ENCODE peak calls at places on chromosomes 13 and 19, in seven cellular contexts. One of them, this sample, is unnamed.

GRCh38 chr19:42170715-42171114 is 38.5 kb upstream of the POU2F2 start:
- DNase-seq in stomach: no peak
- DNase-seq in HepG2: no peak
- DNase-seq in esophagus muscularis mucosa: no peak
- DNase-seq in K562: no peak
- DNase-seq in transverse colon: no peak
- DNase-seq in sigmoid colon: no peak
- DNase-seq in this sample: no peak

GRCh38 chr19:53131085-53131484 is 1.6 kb downstream of the ZNF415 start:
- DNase-seq in sigmoid colon: no peak
- DNase-seq in stomach: no peak
- DNase-seq in HepG2: no peak
- DNase-seq in esophagus muscularis mucosa: no peak
- DNase-seq in transverse colon: no peak
- DNase-seq in K562: no peak
- DNase-seq in this sample: no peak

GRCh38 chr19:10552596-10553053 is 8.9 kb downstream of the ATG4D start:
- DNase-seq in esophagus muscularis mucosa: no peak
- DNase-seq in stomach: no peak
- DNase-seq in transverse colon: no peak
- DNase-seq in sigmoid colon: no peak
- DNase-seq in HepG2: no peak
- DNase-seq in K562: peak; percentile 71
- DNase-seq in this sample: no peak

GRCh38 chr19:15340086-15340485 is 7.7 kb upstream of the BRD4 start:
- DNase-seq in sigmoid colon: no peak
- DNase-seq in HepG2: no peak
- DNase-seq in stomach: no peak
- DNase-seq in K562: no peak
- DNase-seq in transverse colon: no peak
- DNase-seq in esophagus muscularis mucosa: no peak
- DNase-seq in this sample: no peak

GRCh38 chr13:24500977-24501376 is 11.6 kb downstream of the PARP4 start:
- DNase-seq in K562: no peak
- DNase-seq in sigmoid colon: no peak
- DNase-seq in transverse colon: no peak
- DNase-seq in esophagus muscularis mucosa: no peak
- DNase-seq in HepG2: no peak
- DNase-seq in stomach: no peak
- DNase-seq in this sample: no peak

GRCh38 chr13:105442941-105443340 is 1092.5 kb downstream of the EFNB2 start:
- DNase-seq in stomach: no peak
- DNase-seq in transverse colon: no peak
- DNase-seq in esophagus muscularis mucosa: no peak
- DNase-seq in HepG2: no peak
- DNase-seq in K562: no peak
- DNase-seq in sigmoid colon: no peak
- DNase-seq in this sample: peak; percentile 0

GRCh38 chr13:33524086-33524485 is 238.5 kb upstream of the STARD13 start:
- DNase-seq in HepG2: no peak
- DNase-seq in stomach: no peak
- DNase-seq in K562: no peak
- DNase-seq in sigmoid colon: no peak
- DNase-seq in esophagus muscularis mucosa: no peak
- DNase-seq in transverse colon: no peak
- DNase-seq in this sample: no peak

GRCh38 chr19:2512523-2513431 is 36.9 kb downstream of the GADD45B start:
- DNase-seq in transverse colon: no peak
- DNase-seq in esophagus muscularis mucosa: no peak
- DNase-seq in stomach: peak; percentile 52
- DNase-seq in sigmoid colon: no peak
- DNase-seq in HepG2: no peak
- DNase-seq in K562: no peak
- DNase-seq in this sample: no peak

GRCh38 chr19:54209748-54210494 is 9.3 kb downstream of the RPS9 start:
- DNase-seq in esophagus muscularis mucosa: peak; percentile 95
- DNase-seq in transverse colon: peak; percentile 93
- DNase-seq in sigmoid colon: peak; percentile 96
- DNase-seq in stomach: peak; percentile 97
- DNase-seq in HepG2: peak; percentile 98
- DNase-seq in K562: peak; percentile 68
- DNase-seq in this sample: peak; percentile 96

GRCh38 chr13:107342747-107343146 is 774.8 kb upstream of the ARGLU1 start:
- DNase-seq in sigmoid colon: no peak
- DNase-seq in transverse colon: no peak
- DNase-seq in esophagus muscularis mucosa: no peak
- DNase-seq in stomach: no peak
- DNase-seq in HepG2: no peak
- DNase-seq in K562: no peak
- DNase-seq in this sample: no peak
- TF ChIP-seq POLR2AphosphoS5 in sigmoid colon: no peak
- TF ChIP-seq POLR2AphosphoS5 in transverse colon: no peak
- TF ChIP-seq POLR2AphosphoS5 in esophagus muscularis mucosa: no peak
- TF ChIP-seq POLR2AphosphoS5 in stomach: no peak
- TF ChIP-seq POLR2AphosphoS5 in HepG2: no peak
- TF ChIP-seq POLR2AphosphoS5 in K562: no peak
- TF ChIP-seq POLR2AphosphoS5 in this sample: no peak

DNA sequence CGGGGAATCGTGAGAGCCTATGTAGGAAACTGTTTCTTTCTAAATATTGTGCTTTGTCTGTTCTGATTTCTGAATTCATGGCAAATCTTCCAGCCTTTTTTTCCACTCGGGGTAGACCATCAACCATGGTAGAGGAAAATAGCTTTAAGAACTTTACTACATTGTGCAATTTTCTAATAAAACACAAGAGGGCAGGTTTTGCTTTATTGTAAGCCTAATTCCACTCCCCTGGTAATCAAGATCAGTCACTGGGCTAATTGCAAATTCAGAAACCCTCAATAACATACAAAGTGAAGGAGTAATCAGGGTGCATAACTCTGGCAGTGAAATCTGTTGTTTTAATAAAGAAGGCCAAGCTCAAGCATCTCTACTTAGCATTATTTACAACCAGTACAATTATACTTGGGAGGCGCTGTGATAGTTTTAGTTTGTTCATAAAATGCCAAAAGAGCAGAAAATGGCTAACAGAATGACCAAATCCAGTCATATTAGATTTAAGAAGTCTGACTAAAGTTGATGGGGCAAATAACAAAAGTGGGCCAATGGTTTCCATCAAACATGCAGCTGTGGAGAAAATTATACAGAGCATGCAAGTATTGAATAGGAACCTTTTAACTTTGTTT is 43.8 kb downstream of the DCT start:
- DNase-seq in stomach: no peak
- DNase-seq in HepG2: peak; percentile 27
- DNase-seq in transverse colon: no peak
- DNase-seq in sigmoid colon: no peak
- DNase-seq in K562: peak; percentile 32
- DNase-seq in esophagus muscularis mucosa: peak; percentile 14
- DNase-seq in this sample: no peak
- H3K36me3 ChIP-seq in stomach: no peaks in the 10 kb centered on the region
- H3K36me3 ChIP-seq in HepG2: no peaks in the 10 kb centered on the region
- H3K36me3 ChIP-seq in transverse colon: no peaks in the 10 kb centered on the region
- H3K36me3 ChIP-seq in sigmoid colon: no peaks in the 10 kb centered on the region
- H3K36me3 ChIP-seq in K562: no peaks in the 10 kb centered on the region
- H3K36me3 ChIP-seq in esophagus muscularis mucosa: no peaks in the 10 kb centered on the region
- H3K36me3 ChIP-seq in this sample: no peaks in the 10 kb centered on the region

GRCh38 chr19:17109300-17109699 is 33.7 kb downstream of the MYO9B start:
- DNase-seq in esophagus muscularis mucosa: no peak
- DNase-seq in sigmoid colon: no peak
- DNase-seq in K562: no peak
- DNase-seq in stomach: no peak
- DNase-seq in HepG2: no peak
- DNase-seq in transverse colon: no peak
- DNase-seq in this sample: no peak

GRCh38 chr19:17108453-17108784 is 32.8 kb downstream of the MYO9B start:
- DNase-seq in transverse colon: no peak
- DNase-seq in esophagus muscularis mucosa: no peak
- DNase-seq in HepG2: no peak
- DNase-seq in sigmoid colon: no peak
- DNase-seq in stomach: no peak
- DNase-seq in K562: no peak
- DNase-seq in this sample: no peak

GRCh38 chr19:17105548-17105947 is 30.0 kb downstream of the MYO9B start:
- DNase-seq in esophagus muscularis mucosa: no peak
- DNase-seq in transverse colon: no peak
- DNase-seq in HepG2: no peak
- DNase-seq in sigmoid colon: no peak
- DNase-seq in K562: no peak
- DNase-seq in stomach: no peak
- DNase-seq in this sample: no peak

GRCh38 chr19:17109962-17110598 is 34.5 kb downstream of the MYO9B start:
- DNase-seq in HepG2: no peak
- DNase-seq in K562: no peak
- DNase-seq in sigmoid colon: no peak
- DNase-seq in transverse colon: peak; percentile 65
- DNase-seq in stomach: peak; percentile 45
- DNase-seq in esophagus muscularis mucosa: no peak
- DNase-seq in this sample: no peak

GRCh38 chr19:17107546-17108452 is 32.2 kb downstream of the MYO9B start:
- DNase-seq in esophagus muscularis mucosa: no peak
- DNase-seq in K562: no peak
- DNase-seq in transverse colon: peak; percentile 77
- DNase-seq in HepG2: peak; percentile 16
- DNase-seq in stomach: peak; percentile 73
- DNase-seq in sigmoid colon: peak; percentile 97
- DNase-seq in this sample: peak; percentile 81
- TF ChIP-seq POLR2AphosphoS5 in esophagus muscularis mucosa: peak; percentile 83
- TF ChIP-seq POLR2AphosphoS5 in K562: no peak
- TF ChIP-seq POLR2AphosphoS5 in transverse colon: peak; percentile 65
- TF ChIP-seq POLR2AphosphoS5 in HepG2: no peak
- TF ChIP-seq POLR2AphosphoS5 in stomach: peak; percentile 89
- TF ChIP-seq POLR2AphosphoS5 in sigmoid colon: peak; percentile 85
- TF ChIP-seq POLR2AphosphoS5 in this sample: peak; percentile 28

DNA sequence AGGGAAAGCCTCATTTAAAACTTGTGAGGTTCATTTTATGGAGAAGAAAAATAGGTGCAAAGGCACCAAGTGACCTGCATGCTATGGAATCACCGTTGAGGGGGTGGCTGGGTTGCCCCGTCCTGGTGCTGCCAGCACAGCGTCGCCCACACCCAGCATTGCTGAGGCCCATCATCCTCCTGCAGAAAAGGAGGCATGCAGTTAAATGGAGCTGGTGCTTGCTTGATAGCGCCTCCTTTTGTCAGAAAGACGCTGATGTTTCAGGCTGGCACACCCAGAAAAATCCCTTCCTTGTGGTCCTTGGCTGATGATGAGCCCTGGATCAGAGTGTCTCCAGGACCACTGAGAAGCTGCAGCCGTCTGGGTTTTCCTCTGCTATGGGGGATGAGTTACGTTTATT is 36.9 kb downstream of the DHRS12 start:
- DNase-seq in transverse colon: no peak
- DNase-seq in stomach: no peak
- DNase-seq in sigmoid colon: no peak
- DNase-seq in esophagus muscularis mucosa: peak; percentile 37
- DNase-seq in K562: no peak
- DNase-seq in HepG2: no peak
- DNase-seq in this sample: no peak
- H3K36me3 ChIP-seq in transverse colon: no peaks in the 10 kb centered on the region
- H3K36me3 ChIP-seq in stomach: peaks cover 17% of the 10 kb centered on the region
- H3K36me3 ChIP-seq in sigmoid colon: no peaks in the 10 kb centered on the region
- H3K36me3 ChIP-seq in esophagus muscularis mucosa: peaks cover 19% of the 10 kb centered on the region
- H3K36me3 ChIP-seq in K562: no peaks in the 10 kb centered on the region
- H3K36me3 ChIP-seq in HepG2: peaks cover 23% of the 10 kb centered on the region
- H3K36me3 ChIP-seq in this sample: no peaks in the 10 kb centered on the region

GRCh38 chr13:113836917-113837553 is 26.8 kb downstream of the GAS6 start:
- DNase-seq in sigmoid colon: peak; percentile 88
- DNase-seq in stomach: peak; percentile 66
- DNase-seq in K562: no peak
- DNase-seq in esophagus muscularis mucosa: no peak
- DNase-seq in transverse colon: no peak
- DNase-seq in HepG2: no peak
- DNase-seq in this sample: no peak

GRCh38 chr13:113839536-113840204 is 24.2 kb downstream of the GAS6 start:
- DNase-seq in transverse colon: peak; percentile 81
- DNase-seq in esophagus muscularis mucosa: no peak
- DNase-seq in sigmoid colon: no peak
- DNase-seq in HepG2: no peak
- DNase-seq in K562: no peak
- DNase-seq in stomach: peak; percentile 81
- DNase-seq in this sample: no peak

GRCh38 chr13:113838711-113839201 is 25.1 kb downstream of the GAS6 start:
- DNase-seq in HepG2: no peak
- DNase-seq in esophagus muscularis mucosa: no peak
- DNase-seq in transverse colon: no peak
- DNase-seq in stomach: no peak
- DNase-seq in sigmoid colon: no peak
- DNase-seq in K562: no peak
- DNase-seq in this sample: no peak

GRCh38 chr13:113835461-113836274 is 28.2 kb downstream of the GAS6 start:
- DNase-seq in sigmoid colon: no peak
- DNase-seq in transverse colon: no peak
- DNase-seq in esophagus muscularis mucosa: no peak
- DNase-seq in K562: no peak
- DNase-seq in stomach: no peak
- DNase-seq in HepG2: no peak
- DNase-seq in this sample: no peak

DNA sequence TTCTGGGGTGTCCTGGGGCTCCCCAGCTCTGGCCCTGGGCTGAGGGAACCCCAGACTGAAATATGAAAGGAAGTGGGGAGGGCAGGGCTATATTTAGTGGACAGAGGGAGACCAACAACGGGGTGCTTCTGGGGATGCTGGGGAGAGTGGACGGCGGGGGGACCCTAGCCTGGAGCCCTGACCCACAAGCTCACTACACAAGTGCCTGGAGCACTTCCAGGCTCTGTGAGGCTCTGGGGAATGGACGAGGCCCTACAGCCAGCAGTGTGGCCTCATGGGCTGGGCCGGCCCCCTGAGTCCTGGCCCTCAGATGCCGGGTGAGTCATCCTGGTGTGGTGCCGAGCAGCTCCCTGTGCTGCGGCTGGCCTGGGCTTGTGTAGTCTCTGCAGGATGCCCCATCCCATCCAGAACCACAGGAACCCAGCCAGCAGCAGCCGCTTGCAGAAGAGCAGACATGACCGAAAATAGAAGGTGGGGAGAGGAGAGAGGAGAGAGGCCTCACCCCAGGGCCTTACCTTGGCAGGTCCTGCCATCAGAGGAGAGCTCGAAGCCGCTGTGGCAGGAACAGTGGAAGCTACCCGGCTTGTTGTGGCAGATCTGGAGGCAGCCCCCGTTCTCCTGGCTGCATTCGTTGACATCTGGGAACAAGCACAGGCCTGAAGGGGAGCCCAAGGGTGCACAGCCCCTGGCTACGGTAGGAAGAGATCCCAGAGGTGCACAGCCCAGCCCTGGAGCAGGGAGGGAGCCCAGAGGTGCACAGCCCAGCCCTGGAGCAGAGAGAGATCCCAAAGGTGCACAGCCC is 26.1 kb downstream of the GAS6 start:
- DNase-seq in transverse colon: peak; percentile 84
- DNase-seq in sigmoid colon: peak; percentile 98
- DNase-seq in stomach: peak; percentile 89
- DNase-seq in esophagus muscularis mucosa: peak; percentile 97
- DNase-seq in K562: peak; percentile 52
- DNase-seq in HepG2: peak; percentile 55
- DNase-seq in this sample: no peak
- TF ChIP-seq POLR2AphosphoS5 in transverse colon: peak; percentile 51
- TF ChIP-seq POLR2AphosphoS5 in sigmoid colon: peak; percentile 71
- TF ChIP-seq POLR2AphosphoS5 in stomach: peak; percentile 64
- TF ChIP-seq POLR2AphosphoS5 in esophagus muscularis mucosa: peak; percentile 80
- TF ChIP-seq POLR2AphosphoS5 in K562: no peak
- TF ChIP-seq POLR2AphosphoS5 in HepG2: no peak
- TF ChIP-seq POLR2AphosphoS5 in this sample: no peak